ENCODE peak calls at places on chromosomes 1 and 21, in eight cellular contexts. V is spleen, T is stomach, R is C1 segment of cervical spinal cord, Y is colonic mucosa, F is nucleus accumbens, W is T-helper 2 cell, L is NCI-H510A treated with DMSO at 0.1 percent for 48 hours. U is an unnamed sample.

GRCh38 chr1:81113688-81114087 is 687.0 kb upstream of the ADGRL2 start:
- DNase-seq in V (no peak), T (no peak), R (no peak), Y (no peak), F (no peak), W (no peak), L (no peak), U (no peak)

GRCh38 chr1:167661527-167662436 is 31.8 kb downstream of the RCSD1 start:
- DNase-seq in V (no peak), T (no peak), R (no peak), Y (no peak), F (no peak), W (no peak), L (no peak), U (peak)

GRCh38 chr1:163673756-163674155 is 352.0 kb downstream of the NUF2 start:
- DNase-seq in V (no peak), T (no peak), R (no peak), Y (no peak), F (no peak), W (no peak), L (no peak), U (no peak)

GRCh38 chr1:182718311-182718710 is 33.9 kb upstream of the RGS8 start:
- DNase-seq in V (no peak), T (no peak), R (no peak), Y (no peak), F (no peak), W (peak), L (no peak), U (no peak)

GRCh38 chr1:14362331-14362730 is 236.2 kb upstream of the KAZN start:
- DNase-seq in V (no peak), T (no peak), R (no peak), Y (no peak), F (no peak), W (no peak), L (no peak), U (no peak)

GRCh38 chr1:181077576-181078242 is 10.8 kb upstream of the IER5 start:
- DNase-seq in V (no peak), T (no peak), R (no peak), Y (no peak), F (no peak), W (no peak), L (no peak), U (no peak)

GRCh38 chr1:66747500-66747899 is 4.8 kb upstream of the DYNLT5 start:
- DNase-seq in V (no peak), T (no peak), R (no peak), Y (no peak), F (no peak), W (no peak), L (no peak), U (no peak)

GRCh38 chr1:179002552-179003345 is 22.9 kb upstream of the FAM20B start:
- DNase-seq in V (peak), T (peak), R (no peak), Y (peak), F (peak), W (peak), L (peak), U (peak)

GRCh38 chr21:45639206-45640000 is 4.1 kb upstream of the PCBP3 start:
- DNase-seq in V (no peak), T (no peak), R (no peak), Y (no peak), F (no peak), W (no peak), L (no peak), U (no peak)

GRCh38 chr21:35128526-35128925 is 79.4 kb upstream of the RUNX1 start:
- DNase-seq in V (no peak), T (no peak), R (no peak), Y (no peak), F (no peak), W (no peak), L (no peak), U (no peak)

GRCh38 chr1:67747667-67748066 is 62.7 kb downstream of the GADD45A start:
- DNase-seq in V (no peak), T (no peak), R (no peak), Y (peak), F (no peak), W (no peak), L (no peak), U (no peak)